ENCODE peak calls at places on chromosomes 4 and X, in ten cellular contexts. C is left ventricle myocardium superior; T is stimulated activated naive B cell treated with anti-CD40 and anti-IgM and Interleukin-4, amounts not matched to agents 10 μg/mL and 1 μg/mL and 100 μg/mL, for 72 hours; P is stimulated activated CD4-positive, alpha-beta T cell treated with anti-CD3 and anti-CD28 coated beads, Interleukin-1b, Interleukin-23, amount 100 ng/mL, for 24 hours; L is fibroblast of pulmonary artery; J is mesothelial cell of epicardium; Z is omental fat pad; H is AML-193; R is nucleus accumbens; Y is HEK293T. M is an unnamed sample.

GRCh38 chr4:9867746-9868425 is 86.5 kb downstream of the DRD5 start:
- DNase-seq in T (no peak), R (no peak), P (no peak), C (no peak), Z (no peak), L (no peak), J (no peak), Y (no peak), H (no peak), M (no peak)

GRCh38 chr4:105613326-105613725 is 60.9 kb downstream of the ARHGEF38 start:
- DNase-seq in Y (no peak), L (no peak), J (no peak), P (no peak), R (no peak), H (no peak), C (no peak), T (no peak), Z (no peak), M (no peak)

GRCh38 chrX:1442724-1443367 is 9.9 kb downstream of the ASMTL start:
- DNase-seq in L (no peak), H (no peak), J (no peak), Y (no peak), Z (no peak), T (no peak), R (no peak), C (peak; percentile 15), P (no peak), M (no peak)

GRCh38 chrX:22818061-22818460 is 181.7 kb upstream of the DDX53 start:
- DNase-seq in J (no peak), L (peak; percentile 5), R (no peak), P (no peak), Z (no peak), T (no peak), Y (no peak), H (no peak), C (no peak), M (no peak)

GRCh38 chr4:55947254-55947882 is 1.4 kb upstream of the CEP135 start:
- DNase-seq in P (no peak), Z (no peak), L (no peak), R (no peak), Y (no peak), J (no peak), H (peak; percentile 92), C (no peak), T (peak; percentile 34), M (peak; percentile 93)

GRCh38 chr4:185513489-185514181 is 21.7 kb downstream of the PDLIM3 start:
- DNase-seq in R (no peak), C (peak; percentile 58), J (no peak), P (no peak), L (peak; percentile 96), Z (no peak), T (no peak), H (peak; percentile 30), Y (no peak), M (peak; percentile 0)

GRCh38 chr4:137531121-137531520 is 1.2 kb downstream of the PCDH18 start:
- DNase-seq in R (no peak), Y (peak; percentile 18), P (no peak), L (peak; percentile 67), Z (no peak), T (no peak), J (no peak), H (no peak), C (no peak), M (no peak)

GRCh38 chrX:78330540-78330939 is 3.1 kb upstream of the CYSLTR1 start:
- DNase-seq in P (no peak), L (no peak), T (no peak), J (no peak), C (no peak), Y (no peak), Z (no peak), H (no peak), R (no peak), M (no peak)

GRCh38 chrX:129540068-129540653 is at the start of gene OCRL:
- DNase-seq in L (peak; percentile 65), R (peak; percentile 28), P (no peak), Z (peak; percentile 46), H (peak; percentile 33), J (peak; percentile 71), Y (peak; percentile 90), T (peak; percentile 58), C (peak; percentile 82), M (peak; percentile 77)

GRCh38 chr4:55609393-55609821 is 17.4 kb upstream of the PDCL2 start:
- DNase-seq in Y (no peak), Z (no peak), P (no peak), C (no peak), L (peak; percentile 29), T (no peak), H (no peak), R (no peak), J (no peak), M (no peak)

GRCh38 chr4:20679946-20680345 is 20.3 kb upstream of the PACRGL start:
- DNase-seq in Y (no peak), Z (no peak), T (no peak), C (no peak), H (no peak), R (no peak), J (no peak), L (no peak), P (no peak), M (no peak)

GRCh38 chr4:85557016-85557901 is 82.3 kb downstream of the ARHGAP24 start:
- DNase-seq in R (no peak), H (no peak), Y (no peak), L (no peak), T (peak; percentile 90), Z (no peak), J (no peak), C (no peak), P (no peak), M (no peak)

GRCh38 chrX:101265869-101266428 is 25.2 kb downstream of the TAF7L start:
- DNase-seq in C (no peak), H (no peak), T (no peak), J (no peak), Z (no peak), P (no peak), Y (no peak), L (peak; percentile 58), R (peak; percentile 5), M (no peak)

GRCh38 chrX:100829730-100830129 is 9.5 kb downstream of the CSTF2 start:
- DNase-seq in P (no peak), T (peak; percentile 13), Z (no peak), Y (no peak), L (peak; percentile 73), C (no peak), H (no peak), R (no peak), J (no peak), M (no peak)

GRCh38 chr4:158895797-158896442 is 127.1 kb downstream of the FNIP2 start:
- DNase-seq in L (peak; percentile 53), H (no peak), Y (no peak), C (no peak), T (no peak), Z (no peak), R (no peak), P (no peak), J (no peak), M (no peak)

GRCh38 chrX:40420899-40421729 is 159.7 kb upstream of the ATP6AP2 start:
- DNase-seq in C (peak; percentile 56), L (peak; percentile 7), T (no peak), P (no peak), H (no peak), J (no peak), Z (no peak), R (peak; percentile 53), Y (no peak), M (peak; percentile 75)

GRCh38 chr4:122688529-122688928 is 44.0 kb upstream of the BBS12 start:
- DNase-seq in Y (no peak), Z (no peak), J (no peak), R (no peak), T (no peak), H (no peak), L (no peak), C (no peak), P (no peak), M (no peak)

GRCh38 chr4:188002751-188003150 is 7.2 kb downstream of the ZFP42 start:
- DNase-seq in Y (no peak), C (no peak), T (no peak), Z (no peak), L (no peak), J (no peak), P (no peak), H (no peak), R (no peak), M (no peak)

GRCh38 chr4:155866177-155866576 is at the start of gene ASIC5:
- DNase-seq in P (no peak), C (no peak), Z (no peak), J (no peak), L (no peak), H (no peak), R (no peak), Y (no peak), T (no peak), M (no peak)

GRCh38 chr4:112378858-112379257 is 81.7 kb downstream of the ALPK1 start:
- DNase-seq in Z (no peak), R (no peak), J (no peak), L (no peak), Y (no peak), T (no peak), P (no peak), C (no peak), H (no peak), M (no peak)

GRCh38 chr4:56272003-56272402 is 115.3 kb downstream of the AASDH start:
- DNase-seq in T (no peak), Z (no peak), L (no peak), C (no peak), R (no peak), Y (no peak), J (no peak), P (no peak), H (no peak), M (no peak)

GRCh38 chr4:8768357-8768999 is 103.2 kb downstream of the HMX1 start:
- DNase-seq in Z (no peak), L (no peak), H (no peak), C (peak; percentile 8), R (no peak), Y (no peak), J (no peak), P (no peak), T (no peak), M (no peak)

GRCh38 chrX:19698125-19698524 is 182.8 kb upstream of the MAP3K15 start:
- DNase-seq in H (no peak), Z (no peak), R (no peak), Y (no peak), J (no peak), T (no peak), L (peak; percentile 47), C (peak; percentile 36), P (no peak), M (no peak)

GRCh38 chr4:168654206-168655174 is 157.6 kb downstream of the PALLD start:
- DNase-seq in R (no peak), J (no peak), L (no peak), Y (no peak), H (no peak), P (no peak), T (no peak), C (no peak), Z (no peak), M (peak; percentile 86)

GRCh38 chr4:17324431-17324830 is 187.5 kb downstream of the QDPR start:
- DNase-seq in H (peak; percentile 38), P (peak; percentile 33), C (peak; percentile 20), Z (peak; percentile 33), T (no peak), Y (peak; percentile 51), L (peak; percentile 76), J (no peak), R (peak; percentile 9), M (peak; percentile 9)

GRCh38 chrX:7159132-7159861 is 11.3 kb upstream of the PUDP start:
- DNase-seq in C (no peak), T (no peak), Y (no peak), R (no peak), Z (no peak), J (no peak), L (peak; percentile 2), P (no peak), H (peak; percentile 15), M (no peak)

GRCh38 chr4:4323705-4324534 is 33.9 kb downstream of the ZBTB49 start:
- DNase-seq in T (no peak), P (no peak), C (no peak), R (no peak), H (no peak), Z (no peak), J (no peak), L (peak; percentile 92), Y (no peak), M (no peak)

GRCh38 chrX:9144643-9145290 is 110.8 kb upstream of the FAM9B start:
- DNase-seq in Z (no peak), Y (no peak), J (no peak), T (no peak), H (no peak), L (peak; percentile 65), R (no peak), P (no peak), C (no peak), M (no peak)

M was measured in NCI-H526.